ENCODE peak calls at places on chromosomes 13 and 19, in seven cellular contexts. One of them, this sample, is unnamed.

GRCh38 chr13:92804346-92804745 is 422.3 kb upstream of the GPC6 start:
- DNase-seq in B cell: no peak
- DNase-seq in mesothelial cell of epicardium: no peak
- DNase-seq in AG04450: no peak
- DNase-seq in WTC11: no peak
- DNase-seq in ascending aorta: no peak
- DNase-seq in progenitor cell of endocrine pancreas: no peak
- DNase-seq in this sample: no peak

GRCh38 chr13:40193290-40194203 is 472.9 kb downstream of the FOXO1 start:
- DNase-seq in B cell: no peak
- DNase-seq in mesothelial cell of epicardium: no peak
- DNase-seq in AG04450: no peak
- DNase-seq in WTC11: no peak
- DNase-seq in ascending aorta: no peak
- DNase-seq in progenitor cell of endocrine pancreas: no peak
- DNase-seq in this sample: no peak

GRCh38 chr13:81318231-81319019 is 977.5 kb upstream of the SPRY2 start:
- DNase-seq in B cell: no peak
- DNase-seq in mesothelial cell of epicardium: no peak
- DNase-seq in AG04450: no peak
- DNase-seq in WTC11: no peak
- DNase-seq in ascending aorta: no peak
- DNase-seq in progenitor cell of endocrine pancreas: no peak
- DNase-seq in this sample: no peak

GRCh38 chr19:5844456-5845433 is 5.2 kb upstream of the FUT6 start:
- DNase-seq in B cell: no peak
- DNase-seq in mesothelial cell of epicardium: no peak
- DNase-seq in AG04450: no peak
- DNase-seq in WTC11: no peak
- DNase-seq in ascending aorta: no peak
- DNase-seq in progenitor cell of endocrine pancreas: no peak
- DNase-seq in this sample: no peak

GRCh38 chr13:111187879-111188643 is 73.0 kb downstream of the ARHGEF7 start:
- DNase-seq in B cell: no peak
- DNase-seq in mesothelial cell of epicardium: no peak
- DNase-seq in AG04450: peak
- DNase-seq in WTC11: no peak
- DNase-seq in ascending aorta: no peak
- DNase-seq in progenitor cell of endocrine pancreas: no peak
- DNase-seq in this sample: no peak

GRCh38 chr13:114142640-114143490 is 10.4 kb upstream of the RASA3 start:
- DNase-seq in B cell: peak
- DNase-seq in mesothelial cell of epicardium: no peak
- DNase-seq in AG04450: no peak
- DNase-seq in WTC11: peak
- DNase-seq in ascending aorta: no peak
- DNase-seq in progenitor cell of endocrine pancreas: no peak
- DNase-seq in this sample: no peak

GRCh38 chr13:111177081-111177711 is 62.1 kb downstream of the ARHGEF7 start:
- DNase-seq in B cell: peak
- DNase-seq in mesothelial cell of epicardium: no peak
- DNase-seq in AG04450: no peak
- DNase-seq in WTC11: no peak
- DNase-seq in ascending aorta: peak
- DNase-seq in progenitor cell of endocrine pancreas: no peak
- DNase-seq in this sample: no peak

GRCh38 chr13:113141591-113141950 is 16.9 kb upstream of the PROZ start:
- DNase-seq in B cell: no peak
- DNase-seq in mesothelial cell of epicardium: no peak
- DNase-seq in AG04450: no peak
- DNase-seq in WTC11: no peak
- DNase-seq in ascending aorta: no peak
- DNase-seq in progenitor cell of endocrine pancreas: no peak
- DNase-seq in this sample: no peak

GRCh38 chr19:54882758-54883157 is 8.7 kb downstream of the FCAR start:
- DNase-seq in B cell: peak
- DNase-seq in mesothelial cell of epicardium: no peak
- DNase-seq in AG04450: no peak
- DNase-seq in WTC11: no peak
- DNase-seq in ascending aorta: no peak
- DNase-seq in progenitor cell of endocrine pancreas: no peak
- DNase-seq in this sample: peak

GRCh38 chr13:76271728-76272232 is 614.4 kb downstream of the KCTD12 start:
- DNase-seq in B cell: no peak
- DNase-seq in mesothelial cell of epicardium: no peak
- DNase-seq in AG04450: no peak
- DNase-seq in WTC11: peak
- DNase-seq in ascending aorta: no peak
- DNase-seq in progenitor cell of endocrine pancreas: no peak
- DNase-seq in this sample: no peak

GRCh38 chr13:73040968-73041580 is 17.7 kb upstream of the KLF5 start:
- DNase-seq in B cell: no peak
- DNase-seq in mesothelial cell of epicardium: no peak
- DNase-seq in AG04450: no peak
- DNase-seq in WTC11: no peak
- DNase-seq in ascending aorta: no peak
- DNase-seq in progenitor cell of endocrine pancreas: no peak
- DNase-seq in this sample: no peak

GRCh38 chr13:30751183-30751933 is 16.0 kb downstream of the ALOX5AP start:
- DNase-seq in B cell: no peak
- DNase-seq in mesothelial cell of epicardium: no peak
- DNase-seq in AG04450: no peak
- DNase-seq in WTC11: no peak
- DNase-seq in ascending aorta: no peak
- DNase-seq in progenitor cell of endocrine pancreas: no peak
- DNase-seq in this sample: no peak

GRCh38 chr13:97072297-97072696 is 78.0 kb upstream of the OXGR1 start:
- DNase-seq in B cell: no peak
- DNase-seq in mesothelial cell of epicardium: no peak
- DNase-seq in AG04450: no peak
- DNase-seq in WTC11: no peak
- DNase-seq in ascending aorta: no peak
- DNase-seq in progenitor cell of endocrine pancreas: no peak
- DNase-seq in this sample: no peak

GRCh38 chr13:40613954-40614353 is 52.5 kb downstream of the FOXO1 start:
- DNase-seq in B cell: no peak
- DNase-seq in mesothelial cell of epicardium: no peak
- DNase-seq in AG04450: no peak
- DNase-seq in WTC11: no peak
- DNase-seq in ascending aorta: no peak
- DNase-seq in progenitor cell of endocrine pancreas: no peak
- DNase-seq in this sample: no peak

GRCh38 chr19:3336680-3337523 is 29.5 kb upstream of the NFIC start:
- DNase-seq in B cell: no peak
- DNase-seq in mesothelial cell of epicardium: no peak
- DNase-seq in AG04450: peak
- DNase-seq in WTC11: no peak
- DNase-seq in ascending aorta: peak
- DNase-seq in progenitor cell of endocrine pancreas: no peak
- DNase-seq in this sample: no peak

GRCh38 chr13:108463365-108463764 is 166.0 kb upstream of the MYO16 start:
- DNase-seq in B cell: no peak
- DNase-seq in mesothelial cell of epicardium: no peak
- DNase-seq in AG04450: peak
- DNase-seq in WTC11: no peak
- DNase-seq in ascending aorta: no peak
- DNase-seq in progenitor cell of endocrine pancreas: no peak
- DNase-seq in this sample: no peak

GRCh38 chr13:48644141-48644540 is 9.6 kb upstream of the CYSLTR2 start:
- DNase-seq in B cell: no peak
- DNase-seq in mesothelial cell of epicardium: no peak
- DNase-seq in AG04450: no peak
- DNase-seq in WTC11: no peak
- DNase-seq in ascending aorta: no peak
- DNase-seq in progenitor cell of endocrine pancreas: no peak
- DNase-seq in this sample: no peak

GRCh38 chr19:2337329-2337707 is 8.8 kb downstream of the SPPL2B start:
- DNase-seq in B cell: no peak
- DNase-seq in mesothelial cell of epicardium: peak
- DNase-seq in AG04450: no peak
- DNase-seq in WTC11: peak
- DNase-seq in ascending aorta: no peak
- DNase-seq in progenitor cell of endocrine pancreas: no peak
- DNase-seq in this sample: no peak

GRCh38 chr13:49448753-49449152 is 4.7 kb downstream of the SETDB2 start:
- DNase-seq in B cell: no peak
- DNase-seq in mesothelial cell of epicardium: no peak
- DNase-seq in AG04450: no peak
- DNase-seq in WTC11: no peak
- DNase-seq in ascending aorta: no peak
- DNase-seq in progenitor cell of endocrine pancreas: no peak
- DNase-seq in this sample: no peak

GRCh38 chr13:95335667-95336066 is 34.4 kb upstream of the ABCC4 start:
- DNase-seq in B cell: no peak
- DNase-seq in mesothelial cell of epicardium: no peak
- DNase-seq in AG04450: no peak
- DNase-seq in WTC11: no peak
- DNase-seq in ascending aorta: no peak
- DNase-seq in progenitor cell of endocrine pancreas: no peak
- DNase-seq in this sample: no peak

DNA sequence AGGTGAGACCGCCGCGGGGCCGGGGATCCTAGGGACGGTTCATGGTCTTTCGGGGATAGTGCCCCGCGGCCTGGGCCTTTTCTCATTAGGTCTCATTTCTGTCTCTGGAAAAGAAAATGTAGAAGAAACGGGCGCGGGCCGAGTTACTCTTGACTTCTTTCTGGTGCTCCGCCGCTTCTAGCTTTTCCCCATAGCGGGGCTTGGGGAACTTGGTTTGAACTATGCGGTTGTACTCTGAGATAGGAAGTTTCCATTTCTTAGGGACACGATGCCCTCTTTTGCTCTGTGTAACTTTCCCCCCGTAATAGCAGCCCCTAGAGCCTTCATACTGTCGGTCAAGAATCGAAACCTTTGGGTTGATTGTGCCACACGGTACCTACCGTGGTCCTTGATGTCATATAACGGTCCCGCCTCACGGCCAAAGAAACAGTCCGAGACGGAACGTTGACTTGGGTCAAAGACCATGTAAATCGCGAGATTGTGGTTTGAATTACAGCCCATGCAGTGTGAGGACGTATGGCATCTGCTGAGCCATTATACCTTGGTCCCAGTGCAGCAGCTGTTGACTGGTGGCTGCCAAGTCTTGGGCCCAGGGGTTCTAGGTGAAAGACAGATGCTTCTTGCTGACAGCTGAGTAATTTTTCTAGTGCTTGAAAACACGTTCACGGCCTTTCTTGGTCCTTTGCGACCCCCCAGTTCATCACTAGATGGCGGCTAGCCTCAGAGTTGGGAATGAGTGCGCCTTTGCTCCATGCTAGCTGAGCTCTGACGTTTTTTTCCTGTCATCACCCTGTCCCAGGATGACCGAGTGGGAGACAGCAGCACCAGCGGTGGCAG is 487 bp downstream of the RPS5 start:
- DNase-seq in B cell: no peak
- DNase-seq in mesothelial cell of epicardium: no peak
- DNase-seq in AG04450: no peak
- DNase-seq in WTC11: no peak
- DNase-seq in ascending aorta: no peak
- DNase-seq in progenitor cell of endocrine pancreas: no peak
- DNase-seq in this sample: no peak
- TF ChIP-seq CTCF in B cell: no peak
- TF ChIP-seq CTCF in mesothelial cell of epicardium: no peak
- TF ChIP-seq CTCF in AG04450: no peak
- TF ChIP-seq CTCF in WTC11: no peak
- TF ChIP-seq CTCF in ascending aorta: no peak
- TF ChIP-seq CTCF in progenitor cell of endocrine pancreas: no peak
- TF ChIP-seq CTCF in this sample: peak

DNA sequence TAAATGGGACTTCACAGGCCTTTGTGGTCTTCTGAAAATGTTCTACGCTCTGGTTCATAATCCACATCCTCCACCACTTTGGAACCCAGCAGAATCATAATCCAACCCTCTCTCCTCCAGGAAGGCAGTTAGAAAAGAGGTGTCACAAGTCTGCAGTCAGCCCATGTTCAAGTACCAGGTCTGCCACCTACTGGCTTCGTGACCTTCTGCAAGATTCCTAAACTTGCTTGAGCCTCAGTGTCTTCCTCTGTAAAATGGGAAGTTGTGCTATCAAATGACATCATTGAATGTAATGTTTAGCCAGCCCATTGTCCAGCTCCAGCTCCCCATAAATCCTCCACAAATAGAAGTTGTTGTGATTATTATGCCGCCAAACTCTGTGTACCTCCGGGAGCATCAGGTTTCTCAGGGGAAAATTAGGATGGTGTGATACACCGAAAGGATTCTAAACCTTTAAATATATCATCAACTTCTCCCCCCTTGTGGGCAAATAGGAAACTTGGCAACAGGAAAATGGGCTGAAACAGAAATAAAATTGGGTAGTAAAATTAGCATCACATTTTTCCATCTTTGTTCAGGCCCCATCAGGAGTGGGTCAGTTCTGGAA is 109.7 kb downstream of the NUFIP1 start:
- DNase-seq in B cell: no peak
- DNase-seq in mesothelial cell of epicardium: no peak
- DNase-seq in AG04450: no peak
- DNase-seq in WTC11: no peak
- DNase-seq in ascending aorta: no peak
- DNase-seq in progenitor cell of endocrine pancreas: no peak
- DNase-seq in this sample: peak
- TF ChIP-seq CTCF in B cell: no peak
- TF ChIP-seq CTCF in mesothelial cell of epicardium: no peak
- TF ChIP-seq CTCF in AG04450: peak
- TF ChIP-seq CTCF in WTC11: no peak
- TF ChIP-seq CTCF in ascending aorta: peak
- TF ChIP-seq CTCF in progenitor cell of endocrine pancreas: peak
- TF ChIP-seq CTCF in this sample: peak

GRCh38 chr19:17950310-17951150 is 16.4 kb upstream of the KCNN1 start:
- DNase-seq in B cell: peak
- DNase-seq in mesothelial cell of epicardium: peak
- DNase-seq in AG04450: no peak
- DNase-seq in WTC11: peak
- DNase-seq in ascending aorta: no peak
- DNase-seq in progenitor cell of endocrine pancreas: peak
- DNase-seq in this sample: no peak

GRCh38 chr19:17951151-17952040 is 15.5 kb upstream of the KCNN1 start:
- DNase-seq in B cell: peak
- DNase-seq in mesothelial cell of epicardium: no peak
- DNase-seq in AG04450: no peak
- DNase-seq in WTC11: peak
- DNase-seq in ascending aorta: no peak
- DNase-seq in progenitor cell of endocrine pancreas: no peak
- DNase-seq in this sample: no peak

GRCh38 chr19:17953316-17953801 is 13.5 kb upstream of the KCNN1 start:
- DNase-seq in B cell: no peak
- DNase-seq in mesothelial cell of epicardium: no peak
- DNase-seq in AG04450: no peak
- DNase-seq in WTC11: no peak
- DNase-seq in ascending aorta: no peak
- DNase-seq in progenitor cell of endocrine pancreas: no peak
- DNase-seq in this sample: no peak

GRCh38 chr19:17953869-17954268 is 13.0 kb upstream of the KCNN1 start:
- DNase-seq in B cell: no peak
- DNase-seq in mesothelial cell of epicardium: no peak
- DNase-seq in AG04450: no peak
- DNase-seq in WTC11: no peak
- DNase-seq in ascending aorta: no peak
- DNase-seq in progenitor cell of endocrine pancreas: no peak
- DNase-seq in this sample: no peak

GRCh38 chr19:17952041-17952976 is 14.6 kb upstream of the KCNN1 start:
- DNase-seq in B cell: peak
- DNase-seq in mesothelial cell of epicardium: peak
- DNase-seq in AG04450: no peak
- DNase-seq in WTC11: peak
- DNase-seq in ascending aorta: no peak
- DNase-seq in progenitor cell of endocrine pancreas: no peak
- DNase-seq in this sample: no peak
- TF ChIP-seq CTCF in B cell: no peak
- TF ChIP-seq CTCF in mesothelial cell of epicardium: no peak
- TF ChIP-seq CTCF in AG04450: no peak
- TF ChIP-seq CTCF in WTC11: no peak
- TF ChIP-seq CTCF in ascending aorta: no peak
- TF ChIP-seq CTCF in progenitor cell of endocrine pancreas: no peak
- TF ChIP-seq CTCF in this sample: no peak

GRCh38 chr13:25406377-25406776 is 34.6 kb downstream of the ATP8A2 start:
- DNase-seq in B cell: no peak
- DNase-seq in mesothelial cell of epicardium: no peak
- DNase-seq in AG04450: no peak
- DNase-seq in WTC11: peak
- DNase-seq in ascending aorta: no peak
- DNase-seq in progenitor cell of endocrine pancreas: no peak
- DNase-seq in this sample: no peak
- TF ChIP-seq CTCF in B cell: no peak
- TF ChIP-seq CTCF in mesothelial cell of epicardium: no peak
- TF ChIP-seq CTCF in AG04450: peak
- TF ChIP-seq CTCF in WTC11: no peak
- TF ChIP-seq CTCF in ascending aorta: no peak
- TF ChIP-seq CTCF in progenitor cell of endocrine pancreas: peak
- TF ChIP-seq CTCF in this sample: no peak